ENCODE peak calls at places on chromosomes 4 and X, in seven cellular contexts. W is heart right ventricle, T is lower lobe of right lung, K is testis, E is ovary, P is mucosa of descending colon, N is neural progenitor cell. U is an unnamed sample. For H3K4me1, the result is how much of the 10 kb centered on the place peaks cover.

GRCh38 chr4:173346074-173346473 is 11.9 kb upstream of the HMGB2 start:
- DNase-seq in W (no peak), T (no peak), K (no peak), E (no peak), P (no peak), N (no peak), U (no peak)

GRCh38 chrX:107674480-107675364 is 46.4 kb downstream of the PRPS1 start:
- DNase-seq in W (peak), T (peak), K (peak), E (peak), P (peak), N (no peak), U (no peak)

GRCh38 chrX:2501246-2502102 is 698 bp upstream of the DHRSX start:
- DNase-seq in W (no peak), T (no peak), K (no peak), E (peak), P (peak), N (no peak), U (no peak)

GRCh38 chrX:40189621-40190020 is 91.9 kb upstream of the BCOR start:
- DNase-seq in W (no peak), T (no peak), K (no peak), E (no peak), P (no peak), N (no peak), U (no peak)

GRCh38 chr4:41935652-41936021 is 408 bp downstream of the TMEM33 start:
- DNase-seq in W (no peak), T (no peak), K (no peak), E (no peak), P (no peak), N (no peak), U (no peak)

GRCh38 chr4:183873389-183874185 is 31.5 kb upstream of the STOX2 start:
- DNase-seq in W (no peak), T (no peak), K (no peak), E (no peak), P (no peak), N (no peak), U (no peak)

GRCh38 chr4:38242822-38243384 is 282.7 kb downstream of the PTTG2 start:
- DNase-seq in W (no peak), T (no peak), K (no peak), E (no peak), P (no peak), N (no peak), U (no peak)

GRCh38 chrX:52979993-52980392 is 21.7 kb upstream of the FAM156A start:
- DNase-seq in W (no peak), T (no peak), K (no peak), E (no peak), P (no peak), N (peak), U (no peak)

GRCh38 chrX:19798423-19798822 is 89.0 kb downstream of the SH3KBP1 start:
- DNase-seq in W (no peak), T (no peak), K (no peak), E (no peak), P (no peak), N (no peak), U (no peak)

GRCh38 chrX:19799319-19800182 is 87.8 kb downstream of the SH3KBP1 start:
- DNase-seq in W (no peak), T (no peak), K (peak), E (no peak), P (no peak), N (no peak), U (no peak)

GRCh38 chrX:19804168-19804567 is 83.2 kb downstream of the SH3KBP1 start:
- DNase-seq in W (no peak), T (no peak), K (no peak), E (no peak), P (no peak), N (no peak), U (no peak)

GRCh38 chrX:19805054-19805690 is 82.2 kb downstream of the SH3KBP1 start:
- DNase-seq in W (no peak), T (no peak), K (no peak), E (no peak), P (no peak), N (no peak), U (no peak)

DNA sequence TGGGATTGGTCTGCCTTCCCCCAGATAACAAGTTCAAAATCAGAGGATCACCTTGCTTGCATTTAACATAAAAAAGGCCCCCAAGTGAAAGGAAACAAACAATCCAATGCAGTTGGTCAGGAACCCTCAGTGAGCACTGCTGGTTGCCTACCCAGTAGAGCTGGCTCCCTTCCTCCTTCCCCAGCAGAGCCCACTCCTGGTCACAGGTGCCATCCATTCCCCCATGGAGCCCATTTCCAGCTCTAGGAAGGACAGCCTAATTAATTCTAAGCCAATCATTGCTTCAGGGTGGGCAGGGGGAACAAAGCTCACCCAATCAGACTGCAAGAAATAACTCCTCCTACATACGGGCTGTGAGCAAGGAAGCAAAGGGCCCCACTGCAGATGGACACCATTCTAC is 86.6 kb downstream of the SH3KBP1 start:
- DNase-seq in W (no peak), T (no peak), K (no peak), E (no peak), P (no peak), N (no peak), U (no peak)
- H3K4me1 ChIP-seq in W (under half), T (under half), K (under half), E (under half), P (under half), N (under half), U (under half)

GRCh38 chrX:38638952-38639529 is 77.7 kb downstream of the TSPAN7 start:
- DNase-seq in W (no peak), T (no peak), K (no peak), E (no peak), P (no peak), N (no peak), U (no peak)
- H3K4me1 ChIP-seq in W (under half), T (under half), K (under half), E (under half), P (under half), N (under half), U (under half)

DNA sequence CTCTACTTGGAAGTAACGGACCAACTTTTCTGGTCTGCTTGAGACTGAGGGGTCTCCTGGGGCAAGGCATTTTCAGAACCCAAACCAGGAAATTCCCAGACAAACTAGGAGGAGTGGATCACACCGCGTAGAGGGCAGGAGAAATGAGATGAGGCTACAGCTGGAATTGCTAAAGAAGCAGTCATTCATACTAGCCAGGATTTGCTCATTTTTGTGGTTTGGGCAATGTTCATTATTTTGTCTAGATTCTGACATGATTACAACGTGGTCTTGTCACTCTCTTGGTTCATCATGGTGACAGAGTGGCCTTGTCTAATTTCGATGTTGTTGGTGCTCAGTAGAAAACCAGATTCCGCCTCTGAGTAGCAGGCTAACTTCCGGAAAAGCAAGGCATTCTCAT is 63.2 kb downstream of the BANK1 start:
- DNase-seq in W (no peak), T (no peak), K (no peak), E (no peak), P (no peak), N (no peak), U (no peak)
- H3K4me1 ChIP-seq in W (under half), T (under half), K (under half), E (under half), P (under half), N (under half), U (under half)

GRCh38 chr4:87118826-87119225 is 101.6 kb downstream of the KLHL8 start:
- DNase-seq in W (no peak), T (no peak), K (no peak), E (no peak), P (no peak), N (no peak), U (no peak)
- H3K4me1 ChIP-seq in W (half or more), T (under half), K (under half), E (under half), P (under half), N (under half), U (under half)

GRCh38 chr4:10417720-10418119 is 39.5 kb downstream of the ZNF518B start:
- DNase-seq in W (no peak), T (no peak), K (no peak), E (no peak), P (no peak), N (no peak), U (no peak)

GRCh38 chr4:10413177-10413576 is 44.0 kb downstream of the ZNF518B start:
- DNase-seq in W (no peak), T (no peak), K (no peak), E (no peak), P (no peak), N (no peak), U (no peak)

GRCh38 chr4:10421344-10422055 is 35.7 kb downstream of the ZNF518B start:
- DNase-seq in W (no peak), T (no peak), K (no peak), E (no peak), P (no peak), N (no peak), U (no peak)

DNA sequence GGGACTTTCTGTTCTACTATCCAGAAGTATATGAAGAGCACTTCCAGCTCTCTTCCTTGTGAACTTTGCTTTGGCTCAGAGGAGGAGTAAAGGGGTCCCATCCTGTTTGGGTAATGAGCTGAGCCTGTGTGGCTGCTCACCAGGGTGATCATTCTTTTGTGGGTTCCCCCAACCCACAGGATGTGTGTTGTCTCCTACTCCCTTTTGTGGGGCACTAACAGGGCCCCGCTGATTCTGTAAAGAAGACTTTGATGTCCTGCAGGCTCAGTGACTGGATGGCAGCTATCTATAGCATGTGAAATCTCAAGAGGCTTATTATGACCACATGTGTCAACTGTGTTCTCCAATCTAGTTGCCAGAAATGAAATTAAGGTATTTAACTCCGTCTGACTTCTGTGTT is 40.8 kb downstream of the ZNF518B start:
- DNase-seq in W (no peak), T (no peak), K (no peak), E (no peak), P (no peak), N (no peak), U (no peak)
- H3K4me1 ChIP-seq in W (under half), T (under half), K (under half), E (under half), P (under half), N (under half), U (under half)

GRCh38 chr4:119733431-119733830 is 104.8 kb upstream of the PDE5A start:
- DNase-seq in W (no peak), T (no peak), K (no peak), E (no peak), P (no peak), N (no peak), U (no peak)
- H3K4me1 ChIP-seq in W (half or more), T (under half), K (under half), E (under half), P (under half), N (under half), U (under half)

DNA sequence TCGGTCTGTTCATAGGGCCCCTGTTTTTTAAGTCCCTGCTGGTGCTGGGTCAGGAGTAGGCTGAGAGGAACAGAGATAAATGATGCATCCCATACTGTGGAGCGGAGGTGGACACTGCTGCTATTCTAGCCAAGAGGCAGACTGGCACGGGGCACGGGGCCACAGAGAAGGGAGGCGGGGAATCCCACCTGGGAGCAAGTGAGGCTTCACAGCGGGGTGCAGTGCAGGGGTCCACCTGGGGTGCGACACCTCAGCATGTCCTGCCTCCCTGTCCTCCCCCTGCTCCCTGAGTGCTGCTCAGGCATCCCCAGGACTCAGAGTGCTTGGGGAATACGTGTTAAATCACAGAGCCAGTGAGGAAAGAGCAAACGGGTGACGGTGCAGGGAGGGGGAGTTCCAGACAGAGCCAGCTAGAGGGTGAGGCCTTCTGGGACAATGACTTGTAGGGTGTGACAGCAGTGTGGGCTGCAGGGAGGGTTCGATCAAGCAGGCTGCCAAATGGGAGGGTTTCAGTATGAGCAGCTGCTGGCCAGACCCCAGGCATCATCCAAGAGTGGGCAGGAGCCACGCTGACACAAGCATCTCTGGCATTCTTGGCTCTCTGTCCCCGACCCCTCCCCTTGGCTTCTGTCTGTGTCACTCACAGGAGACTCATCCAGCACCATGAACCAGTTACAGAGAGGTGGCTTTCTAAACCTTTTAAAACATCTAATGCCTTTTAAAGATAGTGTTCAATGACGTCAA is 13.7 kb upstream of the HTRA3 start:
- DNase-seq in W (peak), T (no peak), K (no peak), E (no peak), P (no peak), N (no peak), U (no peak)
- H3K4me1 ChIP-seq in W (under half), T (under half), K (under half), E (under half), P (under half), N (under half), U (under half)

DNA sequence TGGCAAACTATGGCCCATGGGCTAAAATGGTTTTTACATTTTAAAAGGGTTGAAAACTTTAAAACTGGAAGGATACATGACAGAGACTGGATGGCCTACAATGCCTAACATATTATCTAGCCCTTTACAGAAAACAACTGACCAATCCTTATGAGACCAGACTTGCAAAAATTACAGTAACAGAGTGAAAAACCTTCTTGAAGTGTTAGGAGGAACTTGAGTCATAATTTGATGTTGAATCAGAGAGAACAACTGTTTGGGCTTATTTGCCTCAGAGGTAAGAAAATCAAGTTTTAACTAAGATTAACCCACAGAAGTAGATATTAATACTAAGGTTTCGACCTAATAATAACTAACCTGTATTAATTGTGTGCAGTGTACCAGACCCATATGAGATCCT is 12.4 kb upstream of the NAP1L5 start:
- DNase-seq in W (no peak), T (no peak), K (no peak), E (no peak), P (no peak), N (no peak), U (no peak)
- H3K4me1 ChIP-seq in W (under half), T (under half), K (under half), E (under half), P (under half), N (under half), U (under half)

DNA sequence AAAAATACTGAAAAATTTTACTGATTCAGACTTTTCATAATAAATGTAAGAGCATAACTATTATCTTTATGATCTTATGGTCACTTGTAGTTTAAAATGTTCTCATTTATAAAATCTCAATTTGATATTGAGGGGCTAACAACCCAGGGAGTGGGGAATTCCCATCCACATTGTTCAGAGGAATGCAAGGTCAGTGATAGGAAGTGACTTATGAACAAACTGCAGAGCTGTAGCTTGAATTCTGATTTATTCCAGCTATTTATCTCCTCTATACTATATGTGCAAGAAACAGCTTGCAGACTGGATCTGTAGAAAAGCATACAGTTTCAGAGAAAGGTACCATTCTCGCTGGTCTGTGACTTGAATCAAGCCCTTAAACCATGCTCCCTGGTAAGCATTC is 61.6 kb downstream of the SEC24D start:
- DNase-seq in W (no peak), T (no peak), K (no peak), E (no peak), P (no peak), N (no peak), U (no peak)
- H3K4me1 ChIP-seq in W (half or more), T (under half), K (under half), E (under half), P (under half), N (under half), U (under half)

U was measured in H9.